ENCODE peak calls at places on chromosomes 13 and 19, in five cellular contexts. One of them, this sample, is unnamed.

GRCh38 chr13:23467048-23467931 is 33.8 kb upstream of the SACS start:
- DNase-seq in H54: no peak
- DNase-seq in stimulated activated CD8-positive, alpha-beta memory T cell treated with anti-CD3 and anti-CD28 coated beads, Interleukin-7, amount 100 ng/mL, for 4 hours: no peak
- DNase-seq in left kidney: no peak
- DNase-seq in adrenal gland: no peak
- DNase-seq in this sample: no peak

GRCh38 chr13:31503626-31504025 is 235.7 kb upstream of the RXFP2 start:
- DNase-seq in stimulated activated CD8-positive, alpha-beta memory T cell treated with anti-CD3 and anti-CD28 coated beads, Interleukin-7, amount 100 ng/mL, for 4 hours: no peak
- DNase-seq in left kidney: no peak
- DNase-seq in H54: no peak
- DNase-seq in adrenal gland: no peak
- DNase-seq in this sample: no peak

GRCh38 chr13:101499406-101499805 is 46.9 kb downstream of the ITGBL1 start:
- DNase-seq in stimulated activated CD8-positive, alpha-beta memory T cell treated with anti-CD3 and anti-CD28 coated beads, Interleukin-7, amount 100 ng/mL, for 4 hours: no peak
- DNase-seq in adrenal gland: no peak
- DNase-seq in left kidney: no peak
- DNase-seq in H54: no peak
- DNase-seq in this sample: no peak

GRCh38 chr13:108915634-108916497 is 286.5 kb downstream of the MYO16 start:
- DNase-seq in adrenal gland: peak
- DNase-seq in stimulated activated CD8-positive, alpha-beta memory T cell treated with anti-CD3 and anti-CD28 coated beads, Interleukin-7, amount 100 ng/mL, for 4 hours: peak
- DNase-seq in H54: peak
- DNase-seq in left kidney: peak
- DNase-seq in this sample: peak

GRCh38 chr13:59261928-59262488 is 901.7 kb downstream of the DIAPH3 start:
- DNase-seq in H54: no peak
- DNase-seq in left kidney: peak
- DNase-seq in adrenal gland: no peak
- DNase-seq in stimulated activated CD8-positive, alpha-beta memory T cell treated with anti-CD3 and anti-CD28 coated beads, Interleukin-7, amount 100 ng/mL, for 4 hours: no peak
- DNase-seq in this sample: no peak

GRCh38 chr13:33874871-33875270 is 56.9 kb downstream of the RFC3 start:
- DNase-seq in stimulated activated CD8-positive, alpha-beta memory T cell treated with anti-CD3 and anti-CD28 coated beads, Interleukin-7, amount 100 ng/mL, for 4 hours: no peak
- DNase-seq in left kidney: no peak
- DNase-seq in H54: no peak
- DNase-seq in adrenal gland: no peak
- DNase-seq in this sample: no peak

GRCh38 chr13:22086593-22086992 is 415.7 kb downstream of the FGF9 start:
- DNase-seq in stimulated activated CD8-positive, alpha-beta memory T cell treated with anti-CD3 and anti-CD28 coated beads, Interleukin-7, amount 100 ng/mL, for 4 hours: no peak
- DNase-seq in H54: no peak
- DNase-seq in left kidney: no peak
- DNase-seq in adrenal gland: no peak
- DNase-seq in this sample: no peak

GRCh38 chr19:36528921-36529518 is 949 bp upstream of the ZNF260 start:
- DNase-seq in adrenal gland: peak
- DNase-seq in left kidney: peak
- DNase-seq in H54: no peak
- DNase-seq in stimulated activated CD8-positive, alpha-beta memory T cell treated with anti-CD3 and anti-CD28 coated beads, Interleukin-7, amount 100 ng/mL, for 4 hours: peak
- DNase-seq in this sample: peak

GRCh38 chr19:13692096-13692495 is 72.2 kb upstream of the MRI1 start:
- DNase-seq in left kidney: no peak
- DNase-seq in stimulated activated CD8-positive, alpha-beta memory T cell treated with anti-CD3 and anti-CD28 coated beads, Interleukin-7, amount 100 ng/mL, for 4 hours: no peak
- DNase-seq in adrenal gland: peak
- DNase-seq in H54: peak
- DNase-seq in this sample: peak